ENCODE peak calls at places on chromosomes 13 and 19, in ten cellular contexts. R is activated gamma-delta T cell treated with Interleukin-2 at 50 U/mL for 16 hours; S is PC-3; O is activated T-helper 2 cell treated with anti-CD3 and anti-CD28 coated beads, Interferon-gamma antibody, Interleukin-2, Interleukin-4, amounts not matched to agents 10 μg/mL and 5 μg/mL and 100 μg/mL, durations not matched to agents 14 hours and 24 hours and 36 hours; P is cerebellar cortex; F is omental fat pad; Q is activated T-cell treated with anti-CD3 and anti-CD28 coated beads, Interleukin-2, amount 50 U/mL, for 72 hours; T is effector CD8-positive, alpha-beta T cell; B is brain pericyte; M is aorta. L is an unnamed sample.
A peak's percentile ranks its signal among the peaks of the same experiment; 100 is the strongest.

GRCh38 chr13:35839746-35840273 is 291.4 kb downstream of the DCLK1 start:
- DNase-seq in R (no peak), S (no peak), O (no peak), P (peak; percentile 91), F (no peak), Q (no peak), T (no peak), B (no peak), M (no peak), L (no peak)

GRCh38 chr19:6065685-6066365 is 44.5 kb downstream of the RFX2 start:
- DNase-seq in R (peak; percentile 47), S (peak; percentile 76), O (no peak), P (no peak), F (peak; percentile 40), Q (peak; percentile 52), T (no peak), B (no peak), M (peak; percentile 87), L (no peak)

GRCh38 chr13:99572921-99573320 is 71.6 kb downstream of the TM9SF2 start:
- DNase-seq in R (no peak), S (no peak), O (no peak), P (peak; percentile 6), F (no peak), Q (no peak), T (no peak), B (no peak), M (no peak), L (no peak)

GRCh38 chr13:106990594-106990993 is 422.7 kb upstream of the ARGLU1 start:
- DNase-seq in R (no peak), S (no peak), O (no peak), P (no peak), F (no peak), Q (no peak), T (no peak), B (no peak), M (no peak), L (no peak)

GRCh38 chr19:18849838-18850400 is 18.2 kb downstream of the UPF1 start:
- DNase-seq in R (no peak), S (no peak), O (no peak), P (no peak), F (no peak), Q (no peak), T (no peak), B (no peak), M (peak; percentile 64), L (peak; percentile 75)

GRCh38 chr19:45577111-45577905 is 7.3 kb downstream of the OPA3 start:
- DNase-seq in R (no peak), S (peak; percentile 95), O (no peak), P (peak; percentile 59), F (no peak), Q (no peak), T (no peak), B (peak; percentile 55), M (no peak), L (no peak)

GRCh38 chr19:47498561-47498960 is 14.5 kb upstream of the KPTN start:
- DNase-seq in R (no peak), S (no peak), O (no peak), P (no peak), F (no peak), Q (no peak), T (no peak), B (no peak), M (no peak), L (no peak)

GRCh38 chr13:19154843-19155242 is 26.8 kb downstream of the TUBA3C start:
- DNase-seq in R (no peak), S (no peak), O (no peak), P (no peak), F (no peak), Q (no peak), T (no peak), B (no peak), M (no peak), L (no peak)

GRCh38 chr19:41967056-41967783 is 8.1 kb upstream of the RABAC1 start:
- DNase-seq in R (no peak), S (no peak), O (no peak), P (no peak), F (no peak), Q (no peak), T (no peak), B (no peak), M (no peak), L (no peak)